ENCODE peak calls at places on chromosomes 16 and 17, in five cellular contexts. K, Y, U, N and X are unnamed samples.

GRCh38 chr16:66668777-66669444 is 27.6 kb downstream of the CMTM4 start:
- DNase-seq in K (no peak), Y (no peak), U (peak), N (no peak), X (no peak)

GRCh38 chr16:66267287-66268137 is 99.0 kb upstream of the CDH5 start:
- DNase-seq in K (no peak), Y (no peak), U (no peak), N (no peak), X (no peak)

GRCh38 chr16:1010266-1010665 is 28.7 kb downstream of the SOX8 start:
- DNase-seq in K (no peak), Y (no peak), U (no peak), N (no peak), X (no peak)

GRCh38 chr16:457732-458400 is 32.4 kb downstream of the RAB11FIP3 start:
- DNase-seq in K (peak), Y (no peak), U (no peak), N (peak), X (no peak)

GRCh38 chr16:30621765-30622164 is 11.6 kb upstream of the ZNF689 start:
- DNase-seq in K (no peak), Y (no peak), U (no peak), N (no peak), X (no peak)

GRCh38 chr16:19524356-19524865 is 669 bp downstream of the CCP110 start:
- DNase-seq in K (no peak), Y (no peak), U (peak), N (no peak), X (peak)

GRCh38 chr17:3689262-3690093 is 6.5 kb downstream of the P2RX5 start:
- DNase-seq in K (no peak), Y (no peak), U (no peak), N (no peak), X (no peak)

GRCh38 chr16:29912087-29912486 is 11.8 kb downstream of the ASPHD1 start:
- DNase-seq in K (no peak), Y (no peak), U (no peak), N (no peak), X (no peak)

GRCh38 chr17:80204626-80205468 is 15.3 kb downstream of the SGSH start:
- DNase-seq in K (no peak), Y (no peak), U (no peak), N (no peak), X (no peak)

GRCh38 chr16:57042157-57043111 is 49.9 kb upstream of the CPNE2 start:
- DNase-seq in K (no peak), Y (no peak), U (no peak), N (no peak), X (peak)

GRCh38 chr16:66916518-66916917 is 2.2 kb downstream of the CDH16 start:
- DNase-seq in K (no peak), Y (no peak), U (no peak), N (no peak), X (no peak)

GRCh38 chr17:32822996-32823395 is 53.9 kb downstream of the MYO1D start:
- DNase-seq in K (no peak), Y (no peak), U (no peak), N (peak), X (no peak)

GRCh38 chr16:1983544-1984346 is at the start of gene GFER:
- DNase-seq in K (peak), Y (peak), U (peak), N (peak), X (peak)

GRCh38 chr17:55814377-55814776 is 63.5 kb downstream of the PCTP start:
- DNase-seq in K (peak), Y (no peak), U (no peak), N (peak), X (no peak)

GRCh38 chr17:38628441-38628840 is 22.7 kb upstream of the SRCIN1 start:
- DNase-seq in K (peak), Y (peak), U (peak), N (no peak), X (peak)

GRCh38 chr17:31235110-31235509 is 61.9 kb downstream of the OMG start:
- DNase-seq in K (no peak), Y (no peak), U (no peak), N (no peak), X (no peak)

GRCh38 chr17:39946551-39947330 is 16.1 kb upstream of the GSDMA start:
- DNase-seq in K (no peak), Y (no peak), U (no peak), N (no peak), X (no peak)

GRCh38 chr17:31007695-31008373 is 37.0 kb downstream of the RNF135 start:
- DNase-seq in K (no peak), Y (no peak), U (no peak), N (no peak), X (no peak)

GRCh38 chr17:70604854-70605253 is 435.5 kb downstream of the KCNJ2 start:
- DNase-seq in K (peak), Y (no peak), U (no peak), N (no peak), X (no peak)

GRCh38 chr16:86355538-86355937 is 154.8 kb upstream of the FOXF1 start:
- DNase-seq in K (no peak), Y (no peak), U (no peak), N (no peak), X (no peak)

GRCh38 chr17:40362696-40363479 is 1.6 kb downstream of the GJD3 start:
- DNase-seq in K (peak), Y (peak), U (peak), N (peak), X (peak)

GRCh38 chr16:86319871-86320270 is 190.5 kb upstream of the FOXF1 start:
- DNase-seq in K (no peak), Y (no peak), U (no peak), N (no peak), X (peak)

GRCh38 chr17:74359916-74360315 is 1.8 kb downstream of the BTBD17 start:
- DNase-seq in K (no peak), Y (no peak), U (no peak), N (no peak), X (no peak)

GRCh38 chr17:5513610-5514009 is 27.2 kb downstream of the MIS12 start:
- DNase-seq in K (no peak), Y (no peak), U (no peak), N (no peak), X (peak)

GRCh38 chr17:78541488-78542237 is 35.5 kb downstream of the DNAH17 start:
- DNase-seq in K (peak), Y (no peak), U (peak), N (no peak), X (peak)

GRCh38 chr17:83129676-83130075 is 50.3 kb downstream of the METRNL start:
- DNase-seq in K (no peak), Y (no peak), U (no peak), N (no peak), X (no peak)

GRCh38 chr16:16075463-16076399 is 126.3 kb downstream of the ABCC1 start:
- DNase-seq in K (no peak), Y (no peak), U (no peak), N (no peak), X (peak)

GRCh38 chr17:69898606-69899005 is 176.4 kb upstream of the KCNJ16 start:
- DNase-seq in K (no peak), Y (no peak), U (no peak), N (no peak), X (no peak)

GRCh38 chr17:49193513-49194296 is 16.7 kb downstream of the GNGT2 start:
- DNase-seq in K (peak), Y (no peak), U (peak), N (peak), X (peak)

GRCh38 chr16:15636392-15636873 is 6.5 kb downstream of the MARF1 start:
- DNase-seq in K (no peak), Y (no peak), U (no peak), N (peak), X (no peak)

GRCh38 chr16:76681296-76681695 is 404.1 kb downstream of the CNTNAP4 start:
- DNase-seq in K (no peak), Y (no peak), U (no peak), N (no peak), X (no peak)

GRCh38 chr17:61139219-61139618 is 260.4 kb upstream of the TBX2 start:
- DNase-seq in K (no peak), Y (no peak), U (no peak), N (no peak), X (peak)

GRCh38 chr17:1422907-1423306 is 22.9 kb upstream of the YWHAE start:
- DNase-seq in K (peak), Y (no peak), U (no peak), N (peak), X (no peak)

DNA sequence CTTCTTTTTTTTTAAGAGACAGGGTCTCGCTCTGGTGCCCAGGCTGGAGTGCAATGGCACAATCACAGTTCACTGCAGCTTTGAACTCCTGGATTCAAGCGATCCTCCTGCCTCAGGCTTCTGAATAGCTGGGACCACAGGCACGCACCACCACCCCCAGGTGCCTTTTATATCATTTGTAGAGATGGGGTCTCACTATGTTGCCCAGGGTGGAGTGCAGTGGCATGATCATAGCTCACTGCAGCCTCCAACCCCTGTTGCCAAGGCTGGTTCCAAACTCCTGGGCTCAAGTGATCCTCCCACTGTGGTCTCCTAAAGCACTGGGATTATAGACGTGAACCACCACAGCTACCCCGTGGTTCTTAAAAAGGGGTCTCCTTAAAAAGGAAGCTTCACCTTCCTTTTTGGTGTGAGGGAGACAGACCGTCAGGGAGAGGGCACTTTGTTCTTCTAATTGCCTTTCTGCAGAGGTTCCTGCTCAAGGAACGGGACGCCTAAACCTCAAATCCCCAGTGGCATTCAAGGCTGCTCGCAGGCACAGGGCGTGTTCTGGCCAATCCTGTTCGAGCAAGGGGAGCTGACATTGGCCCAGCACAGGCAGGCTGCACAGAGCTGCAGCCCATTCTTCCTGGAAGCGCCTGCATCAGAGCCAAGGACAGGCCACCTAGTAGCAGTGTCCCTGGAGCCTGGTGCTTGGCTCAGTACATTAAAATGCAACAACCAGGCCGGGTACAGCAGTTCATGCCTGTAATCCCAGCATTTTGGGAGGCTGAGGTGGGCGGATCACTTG is 72.0 kb upstream of the CREBBP start:
- DNase-seq in K (no peak), Y (no peak), U (no peak), N (no peak), X (peak)
- TF ChIP-seq MYC in K (no peak), Y (no peak), U (no peak), N (no peak), X (no peak)

DNA sequence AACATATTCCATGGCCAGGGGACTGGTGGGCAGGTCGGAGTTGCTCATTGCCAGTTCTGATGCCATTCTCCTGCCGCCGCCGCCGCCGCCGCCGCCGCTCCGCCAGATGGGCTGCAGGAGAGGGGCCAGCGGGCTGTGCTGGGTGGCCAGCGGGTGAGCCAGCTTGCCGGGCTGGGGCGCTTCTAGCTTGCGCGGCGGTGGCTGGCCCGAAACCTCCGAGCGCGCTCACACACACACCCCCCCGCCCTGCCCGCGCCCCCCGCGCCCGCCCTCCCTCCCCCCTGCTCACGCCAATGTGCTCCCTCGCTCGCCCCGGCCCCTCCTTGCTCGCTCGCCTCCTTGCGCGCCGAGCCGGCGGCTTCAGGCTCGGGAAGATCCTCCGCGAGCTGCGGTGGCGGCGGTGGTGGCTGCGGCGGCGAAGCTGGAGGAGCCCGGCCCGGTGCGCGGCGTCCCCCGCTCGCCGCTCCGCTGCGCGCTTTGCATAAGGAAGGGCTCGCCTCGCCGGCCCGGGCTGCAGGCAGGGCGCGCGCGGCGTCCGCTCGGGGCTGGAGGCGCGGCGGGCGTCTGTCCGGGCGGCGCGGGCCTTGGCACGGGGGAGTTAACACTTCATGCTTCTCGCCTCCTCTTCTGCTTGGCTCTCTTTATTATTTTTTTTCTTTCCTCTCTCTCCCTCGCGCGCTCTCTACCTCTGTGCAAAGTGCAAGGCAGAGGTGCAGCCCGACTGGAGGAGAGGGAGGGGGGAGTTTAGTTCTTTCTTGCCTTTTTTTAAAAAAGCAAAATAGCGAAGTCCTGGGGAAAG is 501 bp downstream of the MAF start:
- DNase-seq in K (peak), Y (no peak), U (no peak), N (no peak), X (peak)
- TF ChIP-seq MYC in K (no peak), Y (no peak), U (no peak), N (no peak), X (no peak)

GRCh38 chr16:5222770-5223169 is 125.2 kb upstream of the EEF2KMT start:
- DNase-seq in K (no peak), Y (no peak), U (no peak), N (no peak), X (no peak)
- TF ChIP-seq MYC in K (no peak), Y (no peak), U (no peak), N (no peak), X (no peak)

DNA sequence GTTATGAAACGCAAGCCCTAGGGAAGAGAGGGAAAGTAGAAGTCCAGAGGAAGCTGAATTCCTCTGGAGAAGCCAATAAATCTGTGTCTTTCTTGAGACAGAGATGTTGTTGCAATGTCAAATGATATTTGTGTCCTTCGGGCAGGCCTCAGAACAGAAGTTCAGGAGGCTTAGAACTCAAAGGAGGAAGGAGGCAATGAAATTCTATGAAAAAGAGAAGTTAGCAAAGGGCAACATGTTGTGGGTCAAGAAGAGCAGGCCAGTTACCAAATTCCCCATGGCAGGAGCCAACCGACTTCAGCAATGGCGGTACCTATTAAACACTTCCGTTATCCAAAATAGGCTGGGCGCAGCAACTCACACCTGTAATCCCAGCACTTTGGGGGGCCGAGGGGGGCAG is 109.0 kb upstream of the DHX40 start:
- DNase-seq in K (no peak), Y (no peak), U (no peak), N (no peak), X (no peak)
- TF ChIP-seq MYC in K (no peak), Y (no peak), U (no peak), N (no peak), X (no peak)

GRCh38 chr16:78851266-78851665 is 749.3 kb downstream of the MAF start:
- DNase-seq in K (no peak), Y (no peak), U (no peak), N (no peak), X (no peak)

GRCh38 chr16:78852236-78852635 is 748.3 kb downstream of the MAF start:
- DNase-seq in K (no peak), Y (no peak), U (no peak), N (no peak), X (no peak)
- TF ChIP-seq MYC in K (no peak), Y (no peak), U (no peak), N (no peak), X (no peak)

DNA sequence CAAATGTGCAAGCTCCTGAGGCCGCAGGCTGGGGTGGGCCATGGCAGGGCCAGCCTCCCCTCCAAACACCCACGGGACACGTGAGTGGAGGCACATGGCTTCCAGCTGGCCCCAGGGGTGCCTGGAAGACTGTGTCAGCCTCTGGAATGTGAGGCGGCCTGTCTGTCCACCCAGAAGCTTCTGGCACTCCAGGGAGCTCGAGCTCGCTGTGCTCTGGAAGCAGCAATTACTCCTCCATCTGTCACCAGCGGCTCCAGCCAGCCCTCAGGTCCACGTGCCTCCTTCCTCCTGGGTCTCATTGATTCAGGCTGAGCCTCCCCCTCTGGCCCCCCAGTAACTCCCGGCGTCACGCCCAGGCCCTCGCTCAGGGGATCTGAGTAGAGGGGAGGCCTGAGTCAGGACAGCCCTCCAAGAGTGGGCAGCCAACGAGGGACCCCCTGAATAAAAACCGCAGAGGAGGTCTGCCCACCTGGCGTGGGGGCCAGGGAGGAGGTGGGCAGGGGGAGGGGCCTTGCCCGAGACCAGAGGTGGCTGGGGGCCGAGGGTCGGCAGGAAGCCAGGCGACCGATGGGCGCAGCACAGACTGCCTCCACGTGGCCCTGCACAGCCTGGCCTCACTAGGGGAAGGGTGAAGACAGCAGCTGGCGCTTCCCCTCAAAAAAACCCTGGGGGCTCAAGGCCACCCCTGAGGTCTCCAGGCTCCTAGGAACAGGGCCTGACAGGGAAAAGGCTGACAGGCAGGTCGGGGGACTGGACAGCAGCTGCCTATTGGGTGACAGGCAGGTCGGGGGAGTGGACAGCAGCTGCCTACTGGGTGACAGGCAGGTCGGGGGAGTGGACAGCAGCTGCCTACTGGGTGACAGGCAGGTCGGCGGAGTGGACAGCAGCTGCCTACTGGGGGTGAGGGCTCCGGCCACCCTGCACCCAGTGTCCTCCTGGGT is 11.9 kb downstream of the PIEZO1 start:
- DNase-seq in K (no peak), Y (no peak), U (peak), N (no peak), X (no peak)
- TF ChIP-seq MYC in K (no peak), Y (no peak), U (no peak), N (no peak), X (no peak)

GRCh38 chr16:11671676-11672075 is 3.4 kb downstream of the SNN start:
- DNase-seq in K (no peak), Y (no peak), U (no peak), N (no peak), X (no peak)

GRCh38 chr16:11669380-11670146 is 1.3 kb downstream of the SNN start:
- DNase-seq in K (no peak), Y (no peak), U (no peak), N (peak), X (peak)

GRCh38 chr16:11670171-11671131 is 2.2 kb downstream of the SNN start:
- DNase-seq in K (no peak), Y (no peak), U (no peak), N (no peak), X (no peak)

GRCh38 chr16:11672206-11673090 is 4.2 kb downstream of the SNN start:
- DNase-seq in K (no peak), Y (no peak), U (no peak), N (no peak), X (peak)

DNA sequence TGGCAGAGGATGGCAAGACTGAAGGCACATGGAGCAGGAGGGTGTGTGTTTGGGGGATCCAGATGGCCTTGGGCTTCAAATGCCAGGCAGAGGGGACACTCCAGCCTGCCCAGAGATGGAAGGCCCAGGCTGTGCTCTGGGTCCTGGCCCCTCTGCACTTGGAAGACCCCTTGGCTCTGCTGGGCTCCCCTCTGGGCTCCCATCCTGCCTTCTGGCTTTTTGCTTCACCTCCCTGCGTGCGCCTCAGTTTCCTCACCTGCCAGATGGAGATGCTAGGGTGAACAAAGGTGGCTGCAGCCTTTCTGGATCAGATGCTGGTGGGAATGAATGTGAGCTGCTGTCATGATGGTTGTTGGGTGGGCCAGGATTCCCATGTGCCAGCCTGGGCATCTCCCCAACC is 3.0 kb downstream of the SNN start:
- DNase-seq in K (no peak), Y (no peak), U (no peak), N (no peak), X (no peak)
- TF ChIP-seq MYC in K (no peak), Y (no peak), U (no peak), N (no peak), X (no peak)